ENCODE peak calls at places on chromosomes 4 and X, in ten cellular contexts. One of them, this sample, is unnamed.

GRCh38 chrX:119477812-119478232 is 9.6 kb downstream of the SLC25A5 start:
- DNase-seq in posterior cingulate gyrus: no peak
- DNase-seq in bronchial epithelial cell: peak
- DNase-seq in endothelial cell of umbilical vein: no peak
- DNase-seq in midbrain: no peak
- DNase-seq in activated CD4-positive, alpha-beta memory T cell treated with anti-CD3 and anti-CD28 coated beads, Interleukin-2, amount 10 ng/mL, durations not matched to agents 7 days and 5 days: no peak
- DNase-seq in COLO829: peak
- DNase-seq in left cardiac atrium: no peak
- DNase-seq in heart left ventricle: no peak
- DNase-seq in upper lobe of right lung: no peak
- DNase-seq in this sample: peak

GRCh38 chr4:82275431-82276423 is 98.1 kb downstream of the HNRNPD start:
- DNase-seq in COLO829: no peak
- DNase-seq in endothelial cell of umbilical vein: no peak
- DNase-seq in posterior cingulate gyrus: no peak
- DNase-seq in heart left ventricle: no peak
- DNase-seq in upper lobe of right lung: no peak
- DNase-seq in bronchial epithelial cell: peak
- DNase-seq in left cardiac atrium: no peak
- DNase-seq in activated CD4-positive, alpha-beta memory T cell treated with anti-CD3 and anti-CD28 coated beads, Interleukin-2, amount 10 ng/mL, durations not matched to agents 7 days and 5 days: no peak
- DNase-seq in midbrain: no peak
- DNase-seq in this sample: peak

GRCh38 chr4:126850286-126850685 is 782.5 kb upstream of the INTU start:
- DNase-seq in posterior cingulate gyrus: no peak
- DNase-seq in endothelial cell of umbilical vein: peak
- DNase-seq in bronchial epithelial cell: peak
- DNase-seq in upper lobe of right lung: no peak
- DNase-seq in midbrain: no peak
- DNase-seq in heart left ventricle: no peak
- DNase-seq in left cardiac atrium: no peak
- DNase-seq in COLO829: peak
- DNase-seq in activated CD4-positive, alpha-beta memory T cell treated with anti-CD3 and anti-CD28 coated beads, Interleukin-2, amount 10 ng/mL, durations not matched to agents 7 days and 5 days: no peak
- DNase-seq in this sample: no peak

GRCh38 chr4:22434895-22435294 is 81.0 kb downstream of the ADGRA3 start:
- DNase-seq in endothelial cell of umbilical vein: peak
- DNase-seq in midbrain: peak
- DNase-seq in posterior cingulate gyrus: no peak
- DNase-seq in heart left ventricle: peak
- DNase-seq in bronchial epithelial cell: peak
- DNase-seq in upper lobe of right lung: no peak
- DNase-seq in COLO829: peak
- DNase-seq in left cardiac atrium: no peak
- DNase-seq in activated CD4-positive, alpha-beta memory T cell treated with anti-CD3 and anti-CD28 coated beads, Interleukin-2, amount 10 ng/mL, durations not matched to agents 7 days and 5 days: no peak
- DNase-seq in this sample: peak

GRCh38 chr4:159390648-159391047 is 287.8 kb downstream of the RAPGEF2 start:
- DNase-seq in activated CD4-positive, alpha-beta memory T cell treated with anti-CD3 and anti-CD28 coated beads, Interleukin-2, amount 10 ng/mL, durations not matched to agents 7 days and 5 days: no peak
- DNase-seq in posterior cingulate gyrus: no peak
- DNase-seq in heart left ventricle: no peak
- DNase-seq in bronchial epithelial cell: peak
- DNase-seq in midbrain: no peak
- DNase-seq in left cardiac atrium: no peak
- DNase-seq in endothelial cell of umbilical vein: peak
- DNase-seq in COLO829: peak
- DNase-seq in upper lobe of right lung: no peak
- DNase-seq in this sample: peak

GRCh38 chrX:50432760-50433377 is 37.8 kb downstream of the DGKK start:
- DNase-seq in posterior cingulate gyrus: no peak
- DNase-seq in upper lobe of right lung: no peak
- DNase-seq in bronchial epithelial cell: no peak
- DNase-seq in COLO829: no peak
- DNase-seq in midbrain: no peak
- DNase-seq in endothelial cell of umbilical vein: no peak
- DNase-seq in heart left ventricle: no peak
- DNase-seq in left cardiac atrium: no peak
- DNase-seq in activated CD4-positive, alpha-beta memory T cell treated with anti-CD3 and anti-CD28 coated beads, Interleukin-2, amount 10 ng/mL, durations not matched to agents 7 days and 5 days: no peak
- DNase-seq in this sample: peak

GRCh38 chr4:107548211-107548905 is 171.7 kb downstream of the PAPSS1 start:
- DNase-seq in COLO829: no peak
- DNase-seq in midbrain: no peak
- DNase-seq in endothelial cell of umbilical vein: peak
- DNase-seq in upper lobe of right lung: no peak
- DNase-seq in posterior cingulate gyrus: no peak
- DNase-seq in left cardiac atrium: no peak
- DNase-seq in heart left ventricle: no peak
- DNase-seq in bronchial epithelial cell: peak
- DNase-seq in activated CD4-positive, alpha-beta memory T cell treated with anti-CD3 and anti-CD28 coated beads, Interleukin-2, amount 10 ng/mL, durations not matched to agents 7 days and 5 days: no peak
- DNase-seq in this sample: no peak

GRCh38 chr4:74092957-74093356 is 6.0 kb downstream of the CXCL2 start:
- DNase-seq in COLO829: no peak
- DNase-seq in heart left ventricle: no peak
- DNase-seq in midbrain: no peak
- DNase-seq in endothelial cell of umbilical vein: peak
- DNase-seq in bronchial epithelial cell: peak
- DNase-seq in activated CD4-positive, alpha-beta memory T cell treated with anti-CD3 and anti-CD28 coated beads, Interleukin-2, amount 10 ng/mL, durations not matched to agents 7 days and 5 days: no peak
- DNase-seq in posterior cingulate gyrus: no peak
- DNase-seq in left cardiac atrium: no peak
- DNase-seq in upper lobe of right lung: no peak
- DNase-seq in this sample: no peak

GRCh38 chrX:11423362-11423818 is 130.2 kb downstream of the AMELX start:
- DNase-seq in heart left ventricle: no peak
- DNase-seq in COLO829: peak
- DNase-seq in midbrain: peak
- DNase-seq in endothelial cell of umbilical vein: peak
- DNase-seq in bronchial epithelial cell: peak
- DNase-seq in upper lobe of right lung: no peak
- DNase-seq in left cardiac atrium: no peak
- DNase-seq in activated CD4-positive, alpha-beta memory T cell treated with anti-CD3 and anti-CD28 coated beads, Interleukin-2, amount 10 ng/mL, durations not matched to agents 7 days and 5 days: no peak
- DNase-seq in posterior cingulate gyrus: no peak
- DNase-seq in this sample: no peak

GRCh38 chr4:54709281-54709854 is 51.6 kb downstream of the KIT start:
- DNase-seq in posterior cingulate gyrus: no peak
- DNase-seq in midbrain: no peak
- DNase-seq in upper lobe of right lung: no peak
- DNase-seq in left cardiac atrium: no peak
- DNase-seq in COLO829: no peak
- DNase-seq in activated CD4-positive, alpha-beta memory T cell treated with anti-CD3 and anti-CD28 coated beads, Interleukin-2, amount 10 ng/mL, durations not matched to agents 7 days and 5 days: no peak
- DNase-seq in heart left ventricle: no peak
- DNase-seq in bronchial epithelial cell: no peak
- DNase-seq in endothelial cell of umbilical vein: no peak
- DNase-seq in this sample: no peak

GRCh38 chr4:39706334-39706733 is 8.4 kb downstream of the UBE2K start:
- DNase-seq in COLO829: no peak
- DNase-seq in posterior cingulate gyrus: no peak
- DNase-seq in left cardiac atrium: peak
- DNase-seq in endothelial cell of umbilical vein: peak
- DNase-seq in bronchial epithelial cell: peak
- DNase-seq in heart left ventricle: peak
- DNase-seq in upper lobe of right lung: no peak
- DNase-seq in activated CD4-positive, alpha-beta memory T cell treated with anti-CD3 and anti-CD28 coated beads, Interleukin-2, amount 10 ng/mL, durations not matched to agents 7 days and 5 days: no peak
- DNase-seq in midbrain: no peak
- DNase-seq in this sample: peak

GRCh38 chr4:78902313-78902712 is 36.9 kb downstream of the PAQR3 start:
- DNase-seq in upper lobe of right lung: no peak
- DNase-seq in heart left ventricle: no peak
- DNase-seq in left cardiac atrium: no peak
- DNase-seq in endothelial cell of umbilical vein: no peak
- DNase-seq in bronchial epithelial cell: no peak
- DNase-seq in activated CD4-positive, alpha-beta memory T cell treated with anti-CD3 and anti-CD28 coated beads, Interleukin-2, amount 10 ng/mL, durations not matched to agents 7 days and 5 days: no peak
- DNase-seq in midbrain: no peak
- DNase-seq in COLO829: no peak
- DNase-seq in posterior cingulate gyrus: no peak
- DNase-seq in this sample: peak

GRCh38 chrX:40099046-40099968 is 1.5 kb upstream of the BCOR start:
- DNase-seq in posterior cingulate gyrus: no peak
- DNase-seq in endothelial cell of umbilical vein: no peak
- DNase-seq in heart left ventricle: peak
- DNase-seq in bronchial epithelial cell: no peak
- DNase-seq in activated CD4-positive, alpha-beta memory T cell treated with anti-CD3 and anti-CD28 coated beads, Interleukin-2, amount 10 ng/mL, durations not matched to agents 7 days and 5 days: peak
- DNase-seq in COLO829: no peak
- DNase-seq in midbrain: no peak
- DNase-seq in upper lobe of right lung: peak
- DNase-seq in left cardiac atrium: no peak
- DNase-seq in this sample: no peak

GRCh38 chrX:37905436-37906147 is 58.2 kb upstream of the DYNLT3 start:
- DNase-seq in left cardiac atrium: no peak
- DNase-seq in endothelial cell of umbilical vein: peak
- DNase-seq in activated CD4-positive, alpha-beta memory T cell treated with anti-CD3 and anti-CD28 coated beads, Interleukin-2, amount 10 ng/mL, durations not matched to agents 7 days and 5 days: no peak
- DNase-seq in bronchial epithelial cell: no peak
- DNase-seq in COLO829: no peak
- DNase-seq in posterior cingulate gyrus: no peak
- DNase-seq in midbrain: no peak
- DNase-seq in upper lobe of right lung: no peak
- DNase-seq in heart left ventricle: peak
- DNase-seq in this sample: no peak

GRCh38 chrX:72620550-72621145 is 48.0 kb upstream of the HDAC8 start:
- DNase-seq in endothelial cell of umbilical vein: peak
- DNase-seq in midbrain: no peak
- DNase-seq in upper lobe of right lung: no peak
- DNase-seq in heart left ventricle: peak
- DNase-seq in posterior cingulate gyrus: no peak
- DNase-seq in left cardiac atrium: peak
- DNase-seq in bronchial epithelial cell: peak
- DNase-seq in activated CD4-positive, alpha-beta memory T cell treated with anti-CD3 and anti-CD28 coated beads, Interleukin-2, amount 10 ng/mL, durations not matched to agents 7 days and 5 days: peak
- DNase-seq in COLO829: peak
- DNase-seq in this sample: peak

GRCh38 chrX:43493751-43494150 is 162.3 kb upstream of the MAOA start:
- DNase-seq in midbrain: no peak
- DNase-seq in COLO829: no peak
- DNase-seq in posterior cingulate gyrus: no peak
- DNase-seq in left cardiac atrium: no peak
- DNase-seq in upper lobe of right lung: no peak
- DNase-seq in bronchial epithelial cell: no peak
- DNase-seq in endothelial cell of umbilical vein: no peak
- DNase-seq in heart left ventricle: no peak
- DNase-seq in activated CD4-positive, alpha-beta memory T cell treated with anti-CD3 and anti-CD28 coated beads, Interleukin-2, amount 10 ng/mL, durations not matched to agents 7 days and 5 days: no peak
- DNase-seq in this sample: no peak

GRCh38 chr4:149031399-149031798 is 589.2 kb upstream of the NR3C2 start:
- DNase-seq in endothelial cell of umbilical vein: peak
- DNase-seq in posterior cingulate gyrus: no peak
- DNase-seq in activated CD4-positive, alpha-beta memory T cell treated with anti-CD3 and anti-CD28 coated beads, Interleukin-2, amount 10 ng/mL, durations not matched to agents 7 days and 5 days: no peak
- DNase-seq in bronchial epithelial cell: peak
- DNase-seq in left cardiac atrium: no peak
- DNase-seq in heart left ventricle: no peak
- DNase-seq in upper lobe of right lung: no peak
- DNase-seq in COLO829: peak
- DNase-seq in midbrain: no peak
- DNase-seq in this sample: peak

GRCh38 chr4:2408401-2408958 is 10.0 kb downstream of the ZFYVE28 start:
- DNase-seq in posterior cingulate gyrus: no peak
- DNase-seq in COLO829: peak
- DNase-seq in bronchial epithelial cell: no peak
- DNase-seq in upper lobe of right lung: peak
- DNase-seq in heart left ventricle: no peak
- DNase-seq in left cardiac atrium: no peak
- DNase-seq in midbrain: no peak
- DNase-seq in activated CD4-positive, alpha-beta memory T cell treated with anti-CD3 and anti-CD28 coated beads, Interleukin-2, amount 10 ng/mL, durations not matched to agents 7 days and 5 days: no peak
- DNase-seq in endothelial cell of umbilical vein: no peak
- DNase-seq in this sample: no peak

GRCh38 chrX:39808471-39808917 is 289.3 kb downstream of the BCOR start:
- DNase-seq in activated CD4-positive, alpha-beta memory T cell treated with anti-CD3 and anti-CD28 coated beads, Interleukin-2, amount 10 ng/mL, durations not matched to agents 7 days and 5 days: no peak
- DNase-seq in bronchial epithelial cell: no peak
- DNase-seq in heart left ventricle: peak
- DNase-seq in upper lobe of right lung: no peak
- DNase-seq in endothelial cell of umbilical vein: peak
- DNase-seq in left cardiac atrium: peak
- DNase-seq in posterior cingulate gyrus: no peak
- DNase-seq in midbrain: no peak
- DNase-seq in COLO829: no peak
- DNase-seq in this sample: no peak

GRCh38 chrX:74613350-74614192 is 853 bp downstream of the RLIM start:
- DNase-seq in heart left ventricle: no peak
- DNase-seq in posterior cingulate gyrus: peak
- DNase-seq in endothelial cell of umbilical vein: peak
- DNase-seq in COLO829: peak
- DNase-seq in midbrain: peak
- DNase-seq in left cardiac atrium: peak
- DNase-seq in activated CD4-positive, alpha-beta memory T cell treated with anti-CD3 and anti-CD28 coated beads, Interleukin-2, amount 10 ng/mL, durations not matched to agents 7 days and 5 days: no peak
- DNase-seq in upper lobe of right lung: no peak
- DNase-seq in bronchial epithelial cell: peak
- DNase-seq in this sample: peak

GRCh38 chr4:152605641-152606304 is 69.9 kb upstream of the FBXW7 start:
- DNase-seq in left cardiac atrium: no peak
- DNase-seq in COLO829: no peak
- DNase-seq in bronchial epithelial cell: peak
- DNase-seq in heart left ventricle: no peak
- DNase-seq in activated CD4-positive, alpha-beta memory T cell treated with anti-CD3 and anti-CD28 coated beads, Interleukin-2, amount 10 ng/mL, durations not matched to agents 7 days and 5 days: no peak
- DNase-seq in midbrain: no peak
- DNase-seq in posterior cingulate gyrus: peak
- DNase-seq in upper lobe of right lung: no peak
- DNase-seq in endothelial cell of umbilical vein: peak
- DNase-seq in this sample: no peak

GRCh38 chr4:189769131-189769530 is 171.5 kb upstream of the FRG1 start:
- DNase-seq in activated CD4-positive, alpha-beta memory T cell treated with anti-CD3 and anti-CD28 coated beads, Interleukin-2, amount 10 ng/mL, durations not matched to agents 7 days and 5 days: no peak
- DNase-seq in upper lobe of right lung: no peak
- DNase-seq in heart left ventricle: no peak
- DNase-seq in COLO829: no peak
- DNase-seq in bronchial epithelial cell: no peak
- DNase-seq in midbrain: no peak
- DNase-seq in endothelial cell of umbilical vein: no peak
- DNase-seq in left cardiac atrium: no peak
- DNase-seq in posterior cingulate gyrus: no peak
- DNase-seq in this sample: no peak

GRCh38 chrX:132843387-132843786 is 115.0 kb downstream of the HS6ST2 start:
- DNase-seq in posterior cingulate gyrus: no peak
- DNase-seq in activated CD4-positive, alpha-beta memory T cell treated with anti-CD3 and anti-CD28 coated beads, Interleukin-2, amount 10 ng/mL, durations not matched to agents 7 days and 5 days: no peak
- DNase-seq in COLO829: no peak
- DNase-seq in midbrain: no peak
- DNase-seq in bronchial epithelial cell: peak
- DNase-seq in endothelial cell of umbilical vein: no peak
- DNase-seq in left cardiac atrium: no peak
- DNase-seq in heart left ventricle: no peak
- DNase-seq in upper lobe of right lung: no peak
- DNase-seq in this sample: no peak

GRCh38 chr4:151314509-151314908 is 10.9 kb downstream of the SH3D19 start:
- DNase-seq in left cardiac atrium: no peak
- DNase-seq in upper lobe of right lung: no peak
- DNase-seq in COLO829: no peak
- DNase-seq in activated CD4-positive, alpha-beta memory T cell treated with anti-CD3 and anti-CD28 coated beads, Interleukin-2, amount 10 ng/mL, durations not matched to agents 7 days and 5 days: no peak
- DNase-seq in endothelial cell of umbilical vein: peak
- DNase-seq in heart left ventricle: no peak
- DNase-seq in midbrain: no peak
- DNase-seq in bronchial epithelial cell: no peak
- DNase-seq in posterior cingulate gyrus: no peak
- DNase-seq in this sample: no peak

This sample was measured in HepG2.